ENCODE peak calls at places on chromosomes 2 and 18, in nine cellular contexts. K, P, V, M, X, R, Q, F and A are unnamed samples. For H4K20me1 and H3K4me1, the result is how much of the 10 kb centered on the place peaks cover.

GRCh38 chr18:76426738-76427305 is 68.2 kb downstream of the ZNF516 start:
- DNase-seq in K (no peak), P (peak), V (no peak), M (peak), X (peak), R (peak), Q (peak), F (peak), A (no peak)

GRCh38 chr2:97870396-97870843 is 125.3 kb downstream of the TMEM131 start:
- DNase-seq in K (peak), P (peak), V (peak), M (no peak), X (no peak), R (peak), Q (peak), F (peak), A (peak)

GRCh38 chr2:148534416-148535205 is 109.9 kb upstream of the EPC2 start:
- DNase-seq in K (no peak), P (peak), V (no peak), M (no peak), X (no peak), R (no peak), Q (no peak), F (no peak), A (no peak)

GRCh38 chr18:22346968-22347611 is 70.6 kb downstream of the CTAGE1 start:
- DNase-seq in K (peak), P (peak), V (no peak), M (peak), X (peak), R (peak), Q (peak), F (no peak), A (peak)

GRCh38 chr2:231385429-231385828 is 10.1 kb upstream of the B3GNT7 start:
- DNase-seq in K (no peak), P (no peak), V (no peak), M (no peak), X (no peak), R (no peak), Q (peak), F (no peak), A (no peak)

GRCh38 chr2:85811173-85811849 is 57.5 kb downstream of the ATOH8 start:
- DNase-seq in K (peak), P (peak), V (no peak), M (no peak), X (no peak), R (no peak), Q (peak), F (no peak), A (peak)

GRCh38 chr18:29840101-29840500 is 1202.4 kb downstream of the DSC3 start:
- DNase-seq in K (peak), P (peak), V (peak), M (no peak), X (no peak), R (no peak), Q (no peak), F (peak), A (peak)

GRCh38 chr2:200483729-200484198 is 26.1 kb downstream of the KCTD18 start:
- DNase-seq in K (peak), P (peak), V (peak), M (peak), X (peak), R (peak), Q (no peak), F (peak), A (no peak)

GRCh38 chr18:52216686-52217085 is 123.3 kb upstream of the DCC start:
- DNase-seq in K (no peak), P (no peak), V (no peak), M (no peak), X (no peak), R (no peak), Q (no peak), F (no peak), A (peak)

GRCh38 chr2:202193881-202194353 is 44.5 kb downstream of the SUMO1 start:
- DNase-seq in K (no peak), P (peak), V (no peak), M (peak), X (no peak), R (no peak), Q (peak), F (no peak), A (no peak)

GRCh38 chr2:159807183-159808037 is 9.4 kb upstream of the CD302 start:
- DNase-seq in K (peak), P (peak), V (peak), M (peak), X (peak), R (peak), Q (peak), F (peak), A (peak)

GRCh38 chr2:178072000-178072382 is 586 bp downstream of the PDE11A start:
- DNase-seq in K (no peak), P (no peak), V (no peak), M (no peak), X (no peak), R (no peak), Q (no peak), F (no peak), A (no peak)

GRCh38 chr2:675982-676646 is 1.1 kb downstream of the TMEM18 start:
- DNase-seq in K (peak), P (peak), V (peak), M (peak), X (peak), R (peak), Q (peak), F (no peak), A (peak)

GRCh38 chr18:37309059-37309458 is 256.5 kb downstream of the CELF4 start:
- DNase-seq in K (no peak), P (no peak), V (peak), M (no peak), X (no peak), R (peak), Q (no peak), F (no peak), A (no peak)

GRCh38 chr18:25351280-25351772 is 640 bp downstream of the ZNF521 start:
- DNase-seq in K (peak), P (peak), V (no peak), M (no peak), X (peak), R (no peak), Q (no peak), F (no peak), A (no peak)

GRCh38 chr2:141439524-141439923 is 691.3 kb downstream of the LRP1B start:
- DNase-seq in K (no peak), P (peak), V (no peak), M (no peak), X (no peak), R (no peak), Q (no peak), F (no peak), A (peak)

GRCh38 chr2:221104391-221104811 is 467.7 kb downstream of the EPHA4 start:
- DNase-seq in K (peak), P (peak), V (peak), M (peak), X (peak), R (no peak), Q (peak), F (no peak), A (peak)

GRCh38 chr2:43848174-43848573 is 9.4 kb downstream of the ABCG8 start:
- DNase-seq in K (peak), P (peak), V (no peak), M (no peak), X (no peak), R (no peak), Q (no peak), F (peak), A (no peak)

GRCh38 chr2:46294185-46294836 is 2.9 kb upstream of the EPAS1 start:
- DNase-seq in K (no peak), P (no peak), V (no peak), M (peak), X (peak), R (no peak), Q (no peak), F (no peak), A (no peak)

GRCh38 chr2:239955989-239956817 is 68.9 kb downstream of the NDUFA10 start:
- DNase-seq in K (no peak), P (no peak), V (no peak), M (no peak), X (no peak), R (no peak), Q (peak), F (no peak), A (no peak)

GRCh38 chr2:153739394-153739793 is 132.3 kb upstream of the GALNT13 start:
- DNase-seq in K (no peak), P (no peak), V (no peak), M (no peak), X (no peak), R (no peak), Q (no peak), F (no peak), A (no peak)

GRCh38 chr18:58893388-58894099 is 28.9 kb downstream of the ZNF532 start:
- DNase-seq in K (peak), P (no peak), V (peak), M (no peak), X (no peak), R (no peak), Q (no peak), F (peak), A (no peak)

GRCh38 chr2:24824966-24825882 is 32.0 kb downstream of the CENPO start:
- DNase-seq in K (no peak), P (no peak), V (no peak), M (peak), X (no peak), R (no peak), Q (peak), F (peak), A (no peak)

GRCh38 chr2:102366406-102367112 is 11.0 kb downstream of the IL18R1 start:
- DNase-seq in K (no peak), P (no peak), V (no peak), M (no peak), X (no peak), R (no peak), Q (no peak), F (no peak), A (no peak)

GRCh38 chr2:40488101-40488598 is 36.3 kb upstream of the SLC8A1 start:
- DNase-seq in K (peak), P (peak), V (peak), M (no peak), X (peak), R (peak), Q (peak), F (peak), A (no peak)

GRCh38 chr18:11310476-11311086 is 161.2 kb upstream of the PIEZO2 start:
- DNase-seq in K (peak), P (peak), V (peak), M (peak), X (peak), R (peak), Q (no peak), F (peak), A (no peak)

GRCh38 chr2:142880275-142880674 is 2.8 kb downstream of the KYNU start:
- DNase-seq in K (peak), P (peak), V (peak), M (no peak), X (no peak), R (peak), Q (peak), F (no peak), A (peak)

GRCh38 chr2:213271947-213272346 is 12.3 kb upstream of the SPAG16 start:
- DNase-seq in K (no peak), P (no peak), V (no peak), M (no peak), X (no peak), R (no peak), Q (no peak), F (no peak), A (no peak)

GRCh38 chr2:240387669-240388358 is 47.6 kb upstream of the GPC1 start:
- DNase-seq in K (peak), P (peak), V (peak), M (no peak), X (no peak), R (peak), Q (peak), F (peak), A (peak)

GRCh38 chr2:127094509-127095366 is 12.2 kb downstream of the BIN1 start:
- DNase-seq in K (peak), P (peak), V (no peak), M (no peak), X (peak), R (no peak), Q (peak), F (no peak), A (peak)

GRCh38 chr2:239464166-239465016 is 63.6 kb upstream of the HDAC4 start:
- DNase-seq in K (no peak), P (no peak), V (no peak), M (peak), X (no peak), R (no peak), Q (peak), F (no peak), A (no peak)

GRCh38 chr2:169707626-169708025 is 13.4 kb downstream of the PHOSPHO2 start:
- DNase-seq in K (no peak), P (no peak), V (no peak), M (no peak), X (no peak), R (no peak), Q (no peak), F (no peak), A (no peak)

GRCh38 chr2:176637497-176638166 is 368.4 kb downstream of the MTX2 start:
- DNase-seq in K (peak), P (peak), V (peak), M (peak), X (peak), R (no peak), Q (peak), F (no peak), A (peak)

GRCh38 chr2:98654702-98655488 is 46.5 kb downstream of the UNC50 start:
- DNase-seq in K (no peak), P (no peak), V (no peak), M (no peak), X (no peak), R (no peak), Q (no peak), F (no peak), A (no peak)

GRCh38 chr2:12809526-12809925 is 92.8 kb downstream of the TRIB2 start:
- DNase-seq in K (no peak), P (no peak), V (no peak), M (no peak), X (no peak), R (no peak), Q (peak), F (no peak), A (no peak)

GRCh38 chr2:142756430-142756829 is 121.0 kb upstream of the KYNU start:
- DNase-seq in K (peak), P (peak), V (peak), M (no peak), X (no peak), R (no peak), Q (no peak), F (no peak), A (peak)

GRCh38 chr18:32769242-32770180 is 3.3 kb downstream of the KLHL14 start:
- DNase-seq in K (no peak), P (no peak), V (no peak), M (peak), X (peak), R (peak), Q (no peak), F (no peak), A (no peak)

GRCh38 chr2:217573565-217573964 is 429.2 kb downstream of the TNS1 start:
- DNase-seq in K (peak), P (peak), V (no peak), M (no peak), X (no peak), R (no peak), Q (peak), F (no peak), A (peak)

GRCh38 chr2:46656640-46657039 is 177.3 kb downstream of the TMEM247 start:
- DNase-seq in K (no peak), P (no peak), V (no peak), M (no peak), X (no peak), R (no peak), Q (no peak), F (no peak), A (no peak)

GRCh38 chr2:183284606-183285005 is 160.4 kb downstream of the NUP35 start:
- DNase-seq in K (peak), P (no peak), V (peak), M (no peak), X (no peak), R (no peak), Q (peak), F (no peak), A (peak)

GRCh38 chr2:128787616-128788015 is 468.9 kb upstream of the HS6ST1 start:
- DNase-seq in K (no peak), P (no peak), V (no peak), M (peak), X (no peak), R (no peak), Q (no peak), F (no peak), A (no peak)

GRCh38 chr2:128786296-128786695 is 467.6 kb upstream of the HS6ST1 start:
- DNase-seq in K (no peak), P (no peak), V (no peak), M (peak), X (no peak), R (no peak), Q (no peak), F (no peak), A (peak)

GRCh38 chr2:128788636-128789220 is 470.1 kb upstream of the HS6ST1 start:
- DNase-seq in K (no peak), P (no peak), V (no peak), M (peak), X (no peak), R (no peak), Q (no peak), F (no peak), A (no peak)

GRCh38 chr2:128784626-128785306 is 466.1 kb upstream of the HS6ST1 start:
- DNase-seq in K (no peak), P (no peak), V (no peak), M (peak), X (no peak), R (no peak), Q (no peak), F (no peak), A (no peak)

GRCh38 chr2:128786800-128787478 is 468.3 kb upstream of the HS6ST1 start:
- DNase-seq in K (peak), P (no peak), V (no peak), M (peak), X (peak), R (no peak), Q (no peak), F (no peak), A (peak)
- H3K27ac ChIP-seq in K (no peak), P (no peak), V (no peak), M (no peak), X (peak), R (no peak), Q (no peak), F (no peak), A (peak)

GRCh38 chr18:79930020-79930642 is 21.3 kb downstream of the SLC66A2 start:
- DNase-seq in K (peak), P (peak), V (no peak), M (no peak), X (no peak), R (no peak), Q (no peak), F (no peak), A (no peak)
- H4K20me1 ChIP-seq in K (under half), P (under half), V (under half), M (under half), X (under half), R (half or more), Q (under half), F (under half), A (half or more)

DNA sequence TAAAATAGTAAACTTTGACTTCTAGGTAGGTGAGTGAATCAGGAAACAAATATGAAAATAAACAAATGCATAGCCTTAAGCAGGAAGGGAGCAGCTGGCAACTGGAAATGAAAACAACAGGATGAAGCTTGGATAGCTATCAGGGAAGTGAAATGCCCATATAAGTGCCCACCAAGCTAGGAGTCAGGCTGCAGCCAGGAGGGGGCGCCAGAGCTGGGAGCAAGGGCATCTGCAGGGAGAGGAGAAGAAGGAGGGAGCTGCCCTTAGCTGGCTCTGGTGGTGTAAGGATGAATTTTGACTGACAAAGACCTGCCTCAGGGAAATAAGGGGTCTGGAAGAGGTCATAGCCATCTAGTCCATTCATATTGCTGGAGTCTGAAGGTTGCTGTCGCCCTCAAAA is 298.3 kb downstream of the TDRD15 start:
- DNase-seq in K (peak), P (peak), V (no peak), M (peak), X (peak), R (peak), Q (no peak), F (no peak), A (no peak)
- H3K4me1 ChIP-seq in K (under half), P (under half), V (under half), M (under half), X (under half), R (under half), Q (under half), F (under half), A (under half)

DNA sequence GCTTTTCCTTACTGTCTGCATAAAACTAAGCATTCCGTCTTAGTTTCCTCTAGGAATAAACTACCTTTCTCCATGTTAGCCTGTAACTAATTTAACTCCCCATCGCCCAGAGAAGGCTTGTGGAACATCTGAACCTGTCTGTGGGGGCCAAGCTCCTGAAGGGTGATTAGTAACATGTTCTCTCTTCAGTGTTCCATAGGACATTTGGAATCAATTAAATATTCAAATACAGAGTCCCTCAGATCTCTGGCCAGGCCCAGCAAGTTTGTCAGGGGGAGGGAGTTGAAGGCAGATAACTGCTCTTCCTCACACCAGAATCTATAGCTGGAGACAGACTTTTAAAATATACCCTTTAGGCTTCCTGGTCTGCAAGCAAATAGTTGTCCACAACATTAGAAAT is 8.8 kb downstream of the RDH14 start:
- DNase-seq in K (no peak), P (no peak), V (no peak), M (no peak), X (no peak), R (no peak), Q (no peak), F (no peak), A (no peak)
- H3K27ac ChIP-seq in K (no peak), P (no peak), V (no peak), M (no peak), X (no peak), R (no peak), Q (no peak), F (no peak), A (no peak)

GRCh38 chr2:233385489-233386044 is 31.3 kb downstream of the DGKD start:
- DNase-seq in K (no peak), P (peak), V (no peak), M (no peak), X (no peak), R (no peak), Q (no peak), F (no peak), A (peak)
- H4K20me1 ChIP-seq in K (under half), P (under half), V (under half), M (under half), X (under half), R (under half), Q (under half), F (under half), A (half or more)